ENCODE peak calls at places on chromosomes 5 and 9, in four cellular contexts. One of them, this sample, is unnamed.

GRCh38 chr5:10201223-10201868 is 48.3 kb downstream of the ATPSCKMT start:
- DNase-seq in body of pancreas: no peak
- DNase-seq in neural progenitor cell: peak; percentile 61
- DNase-seq in foreskin keratinocyte: no peak
- DNase-seq in this sample: no peak

GRCh38 chr5:132381614-132382013 is 12.1 kb downstream of the SLC22A5 start:
- DNase-seq in body of pancreas: no peak
- DNase-seq in neural progenitor cell: no peak
- DNase-seq in foreskin keratinocyte: no peak
- DNase-seq in this sample: no peak

GRCh38 chr9:113602126-113603119 is 138.9 kb downstream of the RGS3 start:
- DNase-seq in body of pancreas: peak; percentile 47
- DNase-seq in foreskin keratinocyte: peak; percentile 68
- DNase-seq in neural progenitor cell: peak; percentile 64
- DNase-seq in this sample: no peak

GRCh38 chr9:94860678-94861588 is 134.4 kb downstream of the AOPEP start:
- DNase-seq in body of pancreas: no peak
- DNase-seq in foreskin keratinocyte: no peak
- DNase-seq in neural progenitor cell: no peak
- DNase-seq in this sample: no peak

GRCh38 chr9:109286571-109286977 is 34.3 kb downstream of the EPB41L4B start:
- DNase-seq in foreskin keratinocyte: peak; percentile 54
- DNase-seq in body of pancreas: no peak
- DNase-seq in neural progenitor cell: no peak
- DNase-seq in this sample: peak; percentile 54

GRCh38 chr5:77168187-77168883 is 42.1 kb upstream of the PDE8B start:
- DNase-seq in foreskin keratinocyte: no peak
- DNase-seq in neural progenitor cell: no peak
- DNase-seq in body of pancreas: peak; percentile 28
- DNase-seq in this sample: no peak

GRCh38 chr5:68245325-68245724 is 29.8 kb downstream of the PIK3R1 start:
- DNase-seq in foreskin keratinocyte: no peak
- DNase-seq in neural progenitor cell: peak; percentile 45
- DNase-seq in body of pancreas: no peak
- DNase-seq in this sample: no peak

GRCh38 chr9:87283585-87283984 is 214.1 kb upstream of the DAPK1 start:
- DNase-seq in body of pancreas: peak; percentile 16
- DNase-seq in foreskin keratinocyte: no peak
- DNase-seq in neural progenitor cell: no peak
- DNase-seq in this sample: no peak

GRCh38 chr5:80607832-80608231 is 37.8 kb upstream of the ANKRD34B start:
- DNase-seq in body of pancreas: no peak
- DNase-seq in neural progenitor cell: no peak
- DNase-seq in foreskin keratinocyte: no peak
- DNase-seq in this sample: no peak

GRCh38 chr5:38809388-38810359 is 36.1 kb upstream of the OSMR start:
- DNase-seq in body of pancreas: peak; percentile 80
- DNase-seq in neural progenitor cell: peak; percentile 93
- DNase-seq in foreskin keratinocyte: peak; percentile 48
- DNase-seq in this sample: no peak

GRCh38 chr9:5626727-5627634 is 1.9 kb upstream of the RIC1 start:
- DNase-seq in body of pancreas: peak; percentile 47
- DNase-seq in neural progenitor cell: no peak
- DNase-seq in foreskin keratinocyte: peak; percentile 23
- DNase-seq in this sample: no peak

GRCh38 chr9:3528466-3528865 is 2.7 kb upstream of the RFX3 start:
- DNase-seq in body of pancreas: no peak
- DNase-seq in foreskin keratinocyte: no peak
- DNase-seq in neural progenitor cell: no peak
- DNase-seq in this sample: no peak

GRCh38 chr9:105646879-105647594 is 15.2 kb upstream of the TAL2 start:
- DNase-seq in neural progenitor cell: peak; percentile 61
- DNase-seq in foreskin keratinocyte: no peak
- DNase-seq in body of pancreas: no peak
- DNase-seq in this sample: no peak

GRCh38 chr5:13640270-13640669 is 304.2 kb downstream of the DNAH5 start:
- DNase-seq in body of pancreas: no peak
- DNase-seq in neural progenitor cell: no peak
- DNase-seq in foreskin keratinocyte: no peak
- DNase-seq in this sample: no peak

GRCh38 chr5:53480474-53481353 is at the start of gene FST:
- DNase-seq in body of pancreas: no peak
- DNase-seq in foreskin keratinocyte: no peak
- DNase-seq in neural progenitor cell: peak; percentile 88
- DNase-seq in this sample: no peak

GRCh38 chr9:109335929-109336328 is 15.1 kb upstream of the EPB41L4B start:
- DNase-seq in neural progenitor cell: no peak
- DNase-seq in body of pancreas: no peak
- DNase-seq in foreskin keratinocyte: no peak
- DNase-seq in this sample: no peak

GRCh38 chr5:168701641-168702040 is 122.5 kb upstream of the PANK3 start:
- DNase-seq in neural progenitor cell: no peak
- DNase-seq in foreskin keratinocyte: no peak
- DNase-seq in body of pancreas: no peak
- DNase-seq in this sample: no peak

GRCh38 chr5:142863856-142864255 is 93.7 kb downstream of the ARHGAP26 start:
- DNase-seq in body of pancreas: no peak
- DNase-seq in neural progenitor cell: no peak
- DNase-seq in foreskin keratinocyte: no peak
- DNase-seq in this sample: no peak

GRCh38 chr5:151718653-151719052 is 31.9 kb upstream of the SPARC start:
- DNase-seq in body of pancreas: no peak
- DNase-seq in neural progenitor cell: no peak
- DNase-seq in foreskin keratinocyte: no peak
- DNase-seq in this sample: no peak

GRCh38 chr9:133876836-133877235 is 115.3 kb downstream of the VAV2 start:
- DNase-seq in foreskin keratinocyte: peak; percentile 23
- DNase-seq in neural progenitor cell: no peak
- DNase-seq in body of pancreas: no peak
- DNase-seq in this sample: no peak

GRCh38 chr5:80711938-80712337 is 57.2 kb upstream of the DHFR start:
- DNase-seq in body of pancreas: no peak
- DNase-seq in neural progenitor cell: peak; percentile 74
- DNase-seq in foreskin keratinocyte: no peak
- DNase-seq in this sample: no peak

GRCh38 chr5:158599132-158599531 is 500.6 kb downstream of the EBF1 start:
- DNase-seq in neural progenitor cell: no peak
- DNase-seq in foreskin keratinocyte: no peak
- DNase-seq in body of pancreas: no peak
- DNase-seq in this sample: no peak
- H3K27ac ChIP-seq in neural progenitor cell: no peak overlapping the region
- H3K27ac ChIP-seq in foreskin keratinocyte: no peak overlapping the region
- H3K27ac ChIP-seq in body of pancreas: no peak overlapping the region
- H3K27ac ChIP-seq in this sample: no peak overlapping the region

GRCh38 chr5:139407517-139407916 is 3.6 kb upstream of the SPATA24 start:
- DNase-seq in body of pancreas: no peak
- DNase-seq in foreskin keratinocyte: no peak
- DNase-seq in neural progenitor cell: no peak
- DNase-seq in this sample: no peak
- H3K27ac ChIP-seq in body of pancreas: no peak overlapping the region
- H3K27ac ChIP-seq in foreskin keratinocyte: no peak overlapping the region
- H3K27ac ChIP-seq in neural progenitor cell: no peak overlapping the region
- H3K27ac ChIP-seq in this sample: no peak overlapping the region

DNA sequence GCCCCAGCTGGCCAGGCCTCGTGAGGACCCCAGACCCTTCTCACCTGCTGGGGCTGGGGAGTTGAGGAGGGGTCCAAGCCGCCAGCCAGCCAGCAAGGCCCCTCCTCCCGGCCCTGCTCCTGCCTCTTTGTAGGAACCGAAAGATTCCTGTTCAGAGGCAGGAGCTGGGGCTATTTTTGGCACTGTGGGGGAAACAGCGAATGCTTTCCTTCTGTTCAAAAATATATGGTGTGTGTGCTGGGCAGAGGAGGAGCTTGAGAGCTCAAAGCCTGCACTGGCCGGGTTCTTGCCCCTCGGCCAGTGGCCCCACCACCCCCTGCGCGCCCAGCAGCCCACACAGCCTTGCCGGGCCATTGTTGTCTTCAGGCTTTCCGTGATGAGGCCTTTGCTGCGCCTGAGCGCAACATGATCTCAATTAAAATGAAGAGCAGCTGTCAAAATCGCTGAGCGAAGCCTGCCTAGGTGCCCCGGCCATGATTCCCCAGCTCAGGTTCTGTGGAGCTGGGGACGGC is 13.3 kb downstream of the NCS1 start:
- DNase-seq in foreskin keratinocyte: no peak
- DNase-seq in neural progenitor cell: peak; percentile 71
- DNase-seq in body of pancreas: no peak
- DNase-seq in this sample: no peak
- H3K27ac ChIP-seq in foreskin keratinocyte: no peak overlapping the region
- H3K27ac ChIP-seq in neural progenitor cell: peak overlapping the region; percentile 56
- H3K27ac ChIP-seq in body of pancreas: peak overlapping the region; percentile 75
- H3K27ac ChIP-seq in this sample: no peak overlapping the region

GRCh38 chr9:137639303-137640051 is 20.7 kb downstream of the EHMT1 start:
- DNase-seq in neural progenitor cell: no peak
- DNase-seq in body of pancreas: no peak
- DNase-seq in foreskin keratinocyte: no peak
- DNase-seq in this sample: no peak
- H3K27ac ChIP-seq in neural progenitor cell: no peak overlapping the region
- H3K27ac ChIP-seq in body of pancreas: no peak overlapping the region
- H3K27ac ChIP-seq in foreskin keratinocyte: no peak overlapping the region
- H3K27ac ChIP-seq in this sample: no peak overlapping the region

This sample was measured in epithelial cell of prostate.